ENCODE peak calls at places on chromosomes 11 and 22, in eight cellular contexts. A, M, U, W, X, R, D and Y are unnamed samples.
A peak's percentile ranks its signal among the peaks of the same experiment; 100 is the strongest.

GRCh38 chr11:107259826-107260225 is 197.8 kb downstream of the CWF19L2 start:
- DNase-seq in A (no peak), M (no peak), U (no peak), W (no peak), X (no peak), R (no peak), D (no peak), Y (peak; percentile 14)

GRCh38 chr22:39136317-39136716 is 16.2 kb downstream of the CBX7 start:
- DNase-seq in A (peak; percentile 57), M (no peak), U (no peak), W (no peak), X (no peak), R (no peak), D (no peak), Y (no peak)

GRCh38 chr11:63614136-63614664 is at the start of gene PLAAT3:
- DNase-seq in A (peak; percentile 87), M (peak; percentile 64), U (peak; percentile 87), W (no peak), X (peak; percentile 54), R (peak; percentile 85), D (peak; percentile 87), Y (no peak)

GRCh38 chr22:27798526-27799333 is 2.8 kb downstream of the MN1 start:
- DNase-seq in A (no peak), M (no peak), U (no peak), W (no peak), X (no peak), R (no peak), D (no peak), Y (no peak)

GRCh38 chr22:27857441-27857840 is 55.9 kb upstream of the MN1 start:
- DNase-seq in A (no peak), M (no peak), U (no peak), W (no peak), X (no peak), R (no peak), D (no peak), Y (no peak)

GRCh38 chr22:26763633-26764295 is 106.4 kb downstream of the MIAT start:
- DNase-seq in A (no peak), M (peak; percentile 11), U (no peak), W (peak; percentile 43), X (peak; percentile 80), R (no peak), D (no peak), Y (no peak)

GRCh38 chr11:124759268-124760204 is 2.6 kb downstream of the ESAM start:
- DNase-seq in A (no peak), M (no peak), U (no peak), W (no peak), X (no peak), R (no peak), D (peak; percentile 27), Y (peak; percentile 89)

GRCh38 chr22:30474683-30475424 is 3.0 kb upstream of the SEC14L3 start:
- DNase-seq in A (no peak), M (no peak), U (no peak), W (no peak), X (no peak), R (peak; percentile 37), D (no peak), Y (no peak)

GRCh38 chr11:59610289-59610688 is 5.3 kb downstream of the OSBP start:
- DNase-seq in A (no peak), M (no peak), U (no peak), W (no peak), X (no peak), R (no peak), D (no peak), Y (no peak)

GRCh38 chr22:43159484-43160178 is 8.3 kb downstream of the TSPO start:
- DNase-seq in A (no peak), M (no peak), U (no peak), W (no peak), X (no peak), R (peak; percentile 96), D (peak; percentile 45), Y (no peak)

GRCh38 chr11:70948416-70948815 is 304.0 kb downstream of the SHANK2 start:
- DNase-seq in A (no peak), M (no peak), U (no peak), W (no peak), X (no peak), R (no peak), D (no peak), Y (no peak)

GRCh38 chr11:128552783-128553661 is 34.3 kb downstream of the ETS1 start:
- DNase-seq in A (no peak), M (no peak), U (no peak), W (no peak), X (no peak), R (no peak), D (no peak), Y (peak; percentile 55)

GRCh38 chr22:31075961-31076360 is 5.2 kb upstream of the SMTN start:
- DNase-seq in A (peak; percentile 93), M (peak; percentile 67), U (no peak), W (no peak), X (no peak), R (peak; percentile 50), D (no peak), Y (no peak)

GRCh38 chr11:44573333-44573732 is 7.9 kb downstream of the CD82 start:
- DNase-seq in A (no peak), M (no peak), U (no peak), W (no peak), X (no peak), R (no peak), D (no peak), Y (no peak)
- H3K27ac ChIP-seq in A (no peak overlapping the region), M (no peak overlapping the region), U (no peak overlapping the region), W (no peak overlapping the region), X (no peak overlapping the region), R (peak overlapping the region; percentile 63), D (no peak overlapping the region), Y (no peak overlapping the region)

DNA sequence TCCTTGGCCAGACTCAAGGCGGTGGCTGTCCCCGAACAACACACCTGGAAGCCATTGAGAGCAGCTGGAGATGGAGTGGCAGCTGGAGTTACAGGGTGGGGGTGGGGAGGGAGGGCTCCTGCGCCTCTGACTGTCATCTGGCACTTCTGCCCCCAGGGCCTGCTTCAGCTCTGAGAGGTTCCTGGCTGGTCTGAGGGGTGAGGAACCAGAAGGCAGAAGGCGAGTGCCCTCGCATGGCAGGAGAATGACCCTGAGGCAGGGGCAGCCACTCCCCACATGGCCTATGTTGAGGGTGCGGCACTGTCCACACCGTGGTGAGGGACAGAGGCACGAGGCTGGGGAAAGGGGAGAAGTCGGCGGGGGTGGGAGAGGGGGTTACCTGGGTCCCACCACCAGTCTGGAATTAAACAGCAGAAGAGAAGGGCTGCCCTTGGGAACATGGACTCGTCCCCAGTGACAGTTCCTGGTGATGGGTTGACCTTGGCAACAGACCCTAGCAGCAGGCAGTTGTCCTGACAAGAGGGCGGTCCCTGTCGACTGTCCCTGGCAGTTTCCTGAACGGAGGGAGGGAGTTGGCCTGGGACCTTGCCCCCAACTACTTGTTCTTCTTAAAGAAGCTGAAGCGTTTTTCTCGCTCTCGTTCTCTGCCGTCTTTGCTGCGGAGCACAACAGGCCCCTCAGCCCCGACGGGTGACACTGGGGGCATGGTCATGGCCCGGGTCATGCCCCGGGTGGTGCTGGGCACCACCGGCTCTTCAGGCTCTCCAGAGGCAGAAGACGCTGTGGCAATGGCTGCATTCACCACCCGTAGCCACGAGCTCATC is 7.8 kb upstream of the RBM4B start:
- DNase-seq in A (no peak), M (no peak), U (no peak), W (no peak), X (no peak), R (no peak), D (peak; percentile 73), Y (no peak)
- TF ChIP-seq EP300 in A (no peak), M (no peak), U (no peak), W (no peak), X (no peak), R (no peak), D (no peak), Y (no peak)

GRCh38 chr11:13445588-13445987 is 17.4 kb downstream of the BTBD10 start:
- DNase-seq in A (no peak), M (no peak), U (no peak), W (no peak), X (no peak), R (no peak), D (no peak), Y (no peak)

GRCh38 chr11:13450832-13451397 is 12.1 kb downstream of the BTBD10 start:
- DNase-seq in A (no peak), M (no peak), U (no peak), W (no peak), X (no peak), R (no peak), D (no peak), Y (no peak)

GRCh38 chr11:13449522-13449921 is 13.5 kb downstream of the BTBD10 start:
- DNase-seq in A (no peak), M (no peak), U (no peak), W (no peak), X (no peak), R (no peak), D (no peak), Y (no peak)

GRCh38 chr11:13448876-13449275 is 14.1 kb downstream of the BTBD10 start:
- DNase-seq in A (peak; percentile 68), M (peak; percentile 25), U (no peak), W (no peak), X (no peak), R (no peak), D (no peak), Y (no peak)

DNA sequence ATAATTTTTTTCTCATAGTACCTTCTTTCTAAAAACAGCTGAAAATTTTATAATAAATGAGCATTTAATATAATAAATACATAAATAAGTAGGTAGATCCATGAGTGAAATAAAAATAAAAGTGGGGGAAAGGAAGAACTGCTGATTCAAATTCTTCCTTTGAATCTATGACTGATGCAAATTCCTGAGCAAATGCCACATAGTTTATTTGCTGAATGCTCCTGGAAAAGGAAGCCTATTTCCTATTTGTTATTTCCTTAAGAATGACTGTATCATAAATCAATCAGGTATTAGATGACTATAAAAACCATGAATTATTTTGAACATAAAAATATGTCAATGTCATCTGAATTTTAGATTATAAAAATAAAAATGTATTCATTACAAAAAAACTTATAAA is 16.6 kb downstream of the BTBD10 start:
- DNase-seq in A (no peak), M (no peak), U (no peak), W (no peak), X (no peak), R (no peak), D (no peak), Y (no peak)
- H3K27ac ChIP-seq in A (no peak overlapping the region), M (no peak overlapping the region), U (no peak overlapping the region), W (no peak overlapping the region), X (no peak overlapping the region), R (no peak overlapping the region), D (no peak overlapping the region), Y (no peak overlapping the region)

GRCh38 chr11:57322881-57323467 is 1.8 kb downstream of the TNKS1BP1 start:
- DNase-seq in A (peak; percentile 60), M (no peak), U (no peak), W (no peak), X (no peak), R (no peak), D (no peak), Y (no peak)

GRCh38 chr11:57321388-57321995 is 3.3 kb downstream of the TNKS1BP1 start:
- DNase-seq in A (peak; percentile 69), M (no peak), U (peak; percentile 57), W (no peak), X (peak; percentile 53), R (peak; percentile 51), D (no peak), Y (no peak)

GRCh38 chr11:57320719-57321387 is 3.9 kb downstream of the TNKS1BP1 start:
- DNase-seq in A (no peak), M (no peak), U (no peak), W (peak; percentile 78), X (no peak), R (peak; percentile 70), D (no peak), Y (no peak)

GRCh38 chr11:57323503-57324153 is 1.1 kb downstream of the TNKS1BP1 start:
- DNase-seq in A (no peak), M (no peak), U (no peak), W (no peak), X (peak; percentile 51), R (no peak), D (no peak), Y (no peak)

GRCh38 chr11:57321996-57322880 is 2.5 kb downstream of the TNKS1BP1 start:
- DNase-seq in A (peak; percentile 97), M (peak; percentile 91), U (peak; percentile 72), W (peak; percentile 69), X (peak; percentile 99), R (peak; percentile 88), D (peak; percentile 85), Y (peak; percentile 98)
- TF ChIP-seq EP300 in A (peak; percentile 13), M (peak; percentile 89), U (peak; percentile 68), W (no peak), X (no peak), R (no peak), D (no peak), Y (no peak)